ENCODE peak calls at places on chromosome 12, in five cellular contexts. R is iPS DF 6.9, K is upper lobe of right lung, C is GM23248, W is cardiac muscle cell. V is an unnamed sample. For H3K36me3 and H3K9me3, the result is how much of the 10 kb centered on the place peaks cover.

GRCh38 chr12:67981236-67982164 is 7.7 kb upstream of the IFNG-AS1 start:
- DNase-seq in W (no peak), C (peak), K (no peak), R (no peak), V (no peak)

GRCh38 chr12:44750468-44750867 is 125.6 kb downstream of the NELL2 start:
- DNase-seq in K (no peak), C (no peak), W (no peak), R (no peak), V (no peak)

GRCh38 chr12:25723286-25723685 is 170.2 kb upstream of the LMNTD1 start:
- DNase-seq in R (no peak), W (no peak), C (peak), K (no peak), V (no peak)

GRCh38 chr12:95118138-95118787 is 44.8 kb upstream of the NR2C1 start:
- DNase-seq in C (peak), K (no peak), W (peak), R (no peak), V (no peak)

GRCh38 chr12:71865166-71865713 is 25.7 kb downstream of the TBC1D15 start:
- DNase-seq in C (peak), R (no peak), K (no peak), W (no peak), V (no peak)

GRCh38 chr12:117118838-117119591 is 19.8 kb upstream of the TESC start:
- DNase-seq in R (no peak), K (peak), W (peak), C (no peak), V (peak)

GRCh38 chr12:68790952-68791234 is 17.1 kb upstream of the MDM2 start:
- DNase-seq in K (no peak), C (no peak), W (no peak), R (no peak), V (no peak)

GRCh38 chr12:58965568-58965967 is 45.3 kb upstream of the LRIG3 start:
- DNase-seq in K (no peak), R (no peak), W (no peak), C (no peak), V (no peak)

GRCh38 chr12:117872521-117873169 is 96.1 kb downstream of the KSR2 start:
- DNase-seq in W (no peak), K (no peak), R (no peak), C (peak), V (no peak)

GRCh38 chr12:102883204-102883799 is 33.7 kb downstream of the PAH start:
- DNase-seq in R (peak), C (peak), K (peak), W (peak), V (peak)

GRCh38 chr12:114666746-114667668 is 17.0 kb downstream of the TBX3 start:
- DNase-seq in R (no peak), W (no peak), C (no peak), K (no peak), V (no peak)

GRCh38 chr12:7959278-7960063 is 23.5 kb upstream of the SLC2A3 start:
- DNase-seq in R (peak), K (no peak), C (peak), W (peak), V (no peak)

GRCh38 chr12:64627781-64628180 is 17.5 kb downstream of the RASSF3 start:
- DNase-seq in K (no peak), R (no peak), C (peak), W (no peak), V (no peak)

GRCh38 chr12:71070416-71071155 is 87.2 kb downstream of the TSPAN8 start:
- DNase-seq in K (no peak), R (no peak), W (no peak), C (peak), V (no peak)

GRCh38 chr12:52513736-52514135 is 6.5 kb downstream of the KRT5 start:
- DNase-seq in R (no peak), C (no peak), W (no peak), K (no peak), V (no peak)

DNA sequence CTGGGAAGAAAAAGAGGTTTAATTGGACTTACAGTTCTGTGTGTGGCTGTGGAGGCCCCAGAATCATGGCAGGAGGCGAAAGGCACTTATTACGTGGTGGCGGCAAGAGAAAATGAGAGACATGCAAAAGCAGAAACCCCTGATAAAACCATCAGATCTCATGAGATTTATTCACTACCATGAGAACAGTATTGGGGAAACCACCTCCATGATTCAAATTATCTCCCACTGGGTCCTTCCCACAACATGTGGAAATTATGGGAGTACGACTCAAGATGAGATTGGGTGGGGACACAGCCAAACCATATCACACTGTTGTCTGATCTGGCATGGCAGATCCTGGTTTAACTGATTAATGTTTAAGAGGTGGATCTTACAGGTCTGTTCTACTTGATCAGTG is 5.5 kb downstream of the DDX47 start:
- DNase-seq in R (no peak), K (no peak), C (no peak), W (no peak), V (no peak)
- H3K36me3 ChIP-seq in R (under half), K (under half), C (half or more), W (under half), V (under half)

GRCh38 chr12:86838264-86838663 is 582.1 kb upstream of the MGAT4C start:
- DNase-seq in W (no peak), K (no peak), R (no peak), C (no peak), V (no peak)

GRCh38 chr12:86838709-86839108 is 582.5 kb upstream of the MGAT4C start:
- DNase-seq in W (no peak), R (no peak), K (no peak), C (no peak), V (no peak)

GRCh38 chr12:86837246-86837645 is 581.1 kb upstream of the MGAT4C start:
- DNase-seq in K (no peak), C (no peak), R (no peak), W (no peak), V (no peak)

DNA sequence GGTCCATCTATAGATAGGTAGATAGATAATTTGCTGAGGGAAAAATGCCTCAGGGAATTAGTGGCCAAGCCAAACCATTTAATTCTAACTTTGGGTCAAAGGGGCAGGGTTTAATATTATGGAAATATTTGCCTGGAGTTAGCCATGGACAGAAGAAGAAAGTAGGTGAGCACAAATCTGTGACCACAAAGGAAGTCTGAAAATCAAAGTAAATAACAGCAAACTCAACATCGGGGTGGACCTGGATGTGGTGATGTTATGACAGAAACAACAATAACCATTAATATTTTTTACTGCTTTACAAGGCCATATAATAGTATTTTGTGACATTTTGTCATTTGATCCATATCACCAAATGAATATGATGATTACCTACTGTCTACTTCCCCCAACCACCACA is 578.0 kb upstream of the MGAT4C start:
- DNase-seq in K (no peak), R (no peak), C (no peak), W (no peak), V (no peak)
- H3K27ac ChIP-seq in K (no peak), R (no peak), C (no peak), W (no peak), V (no peak)

DNA sequence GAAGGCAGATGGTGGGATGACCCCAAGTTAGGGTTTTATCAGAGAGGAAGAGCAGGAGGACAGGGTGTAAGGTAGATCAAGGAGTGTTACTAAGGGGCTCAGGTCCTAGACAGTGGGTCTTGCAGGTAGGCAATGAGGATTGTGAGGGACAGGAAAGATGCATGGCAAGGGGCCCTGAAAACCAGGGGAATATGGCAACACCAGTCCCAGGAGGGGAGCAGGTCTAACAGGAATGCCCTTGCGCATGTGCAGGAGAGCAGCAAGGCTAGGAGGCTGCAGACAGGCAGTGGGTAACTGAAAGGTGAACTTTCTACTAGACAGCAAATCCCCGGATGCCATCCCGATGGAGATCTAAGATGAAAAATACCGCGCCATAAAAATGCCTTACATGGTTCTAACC is 211.3 kb downstream of the ALG10 start:
- DNase-seq in C (no peak), K (no peak), W (no peak), R (no peak), V (no peak)
- H3K9me3 ChIP-seq in C (under half), K (under half), W (under half), R (under half), V (under half)

DNA sequence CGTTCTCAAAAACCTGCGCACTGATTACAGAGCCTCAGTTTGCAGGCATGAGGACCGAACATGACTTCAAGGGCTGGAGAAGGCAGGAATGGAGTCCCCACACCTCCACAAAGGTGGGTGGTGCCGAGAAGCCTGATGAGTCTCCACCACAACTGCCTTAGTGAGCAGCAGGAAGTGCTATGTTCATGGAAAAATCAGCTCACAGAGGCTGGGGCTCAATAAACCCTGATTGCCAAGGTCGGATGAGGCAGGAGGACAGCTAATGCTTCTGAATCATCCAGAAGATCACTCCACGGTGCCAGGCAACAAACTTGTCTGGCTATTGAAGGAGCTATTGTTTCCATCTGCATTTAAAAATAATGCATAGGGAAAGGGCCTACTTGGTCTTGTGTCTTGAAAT is 31.1 kb downstream of the APPL2 start:
- DNase-seq in C (peak), K (no peak), W (no peak), R (no peak), V (no peak)
- H3K36me3 ChIP-seq in C (half or more), K (half or more), W (under half), R (under half), V (under half)

GRCh38 chr12:128856791-128857078 is 3.5 kb downstream of the GLT1D1 start:
- DNase-seq in R (no peak), K (no peak), W (no peak), C (no peak), V (no peak)
- H3K27ac ChIP-seq in R (no peak), K (no peak), W (no peak), C (no peak), V (no peak)

GRCh38 chr12:128623748-128624147 is 200.0 kb downstream of the SLC15A4 start:
- DNase-seq in R (no peak), C (no peak), W (no peak), K (no peak), V (no peak)
- H3K9me3 ChIP-seq in R (under half), C (under half), W (under half), K (under half), V (under half)

DNA sequence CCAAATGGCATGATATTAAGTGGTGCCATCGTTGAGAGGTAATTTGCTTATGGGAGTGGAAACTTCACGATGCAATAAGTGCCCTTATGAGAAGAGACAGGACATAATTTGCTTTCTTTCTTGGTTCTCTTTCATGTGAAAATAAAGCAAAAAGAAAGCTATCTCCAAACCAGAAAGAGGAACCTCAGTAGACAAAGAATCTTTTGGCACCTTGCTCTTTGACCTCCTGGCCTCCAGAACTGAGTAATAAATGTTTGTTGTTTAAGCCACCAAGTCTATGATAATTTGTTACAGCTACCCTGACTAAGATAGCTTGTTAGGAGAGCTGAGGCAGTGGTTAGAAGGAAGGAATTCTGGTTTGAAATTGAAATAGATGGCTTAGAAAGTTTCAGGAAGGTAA is 39.6 kb downstream of the CCER1 start:
- DNase-seq in K (no peak), W (no peak), R (no peak), C (no peak), V (no peak)
- H3K36me3 ChIP-seq in K (under half), W (under half), R (under half), C (under half), V (under half)

GRCh38 chr12:127286281-127286680 is 980.7 kb upstream of the TMEM132C start:
- DNase-seq in C (no peak), W (no peak), K (no peak), R (no peak), V (no peak)
- H3K27ac ChIP-seq in C (peak), W (no peak), K (no peak), R (no peak), V (no peak)

DNA sequence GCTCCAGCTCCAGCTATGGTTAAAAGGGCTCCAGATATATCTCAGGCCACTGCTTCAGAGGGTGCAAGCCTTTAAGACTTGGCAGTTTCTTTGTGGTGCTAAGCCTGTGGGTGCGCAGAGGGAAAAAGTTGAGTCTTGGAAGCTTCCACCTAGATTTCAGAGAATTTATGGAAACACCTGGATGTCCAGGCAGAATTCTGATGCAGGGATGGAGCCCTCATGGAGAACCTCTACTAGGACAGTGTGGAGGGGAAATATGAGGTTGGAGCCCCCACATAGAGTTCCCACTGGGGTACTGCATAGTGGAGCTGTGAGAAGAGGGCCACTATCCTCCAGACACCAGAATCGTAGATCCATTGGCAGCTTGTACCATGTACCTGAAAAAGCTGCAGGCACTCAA is 69.9 kb downstream of the SDR9C7 start:
- DNase-seq in W (no peak), C (no peak), R (no peak), K (no peak), V (no peak)
- H3K9me3 ChIP-seq in W (under half), C (under half), R (under half), K (under half), V (under half)

GRCh38 chr12:101772019-101772774 is 32.9 kb upstream of the SYCP3 start:
- DNase-seq in C (no peak), K (no peak), R (no peak), W (no peak), V (no peak)
- H3K36me3 ChIP-seq in C (under half), K (half or more), R (under half), W (under half), V (under half)

V was measured in WERI-Rb-1.